ENCODE peak calls at places on chromosomes 13 and 19, in six cellular contexts. One of them, this sample, is unnamed.

GRCh38 chr19:5466814-5467291 is 11.6 kb downstream of the ZNRF4 start:
- DNase-seq in K562: no peak
- DNase-seq in GM12878: no peak
- DNase-seq in HepG2: no peak
- DNase-seq in GM12891: no peak
- DNase-seq in H1: no peak
- DNase-seq in this sample: no peak

GRCh38 chr19:485122-485521 is 11.2 kb upstream of the MADCAM1 start:
- DNase-seq in K562: no peak
- DNase-seq in GM12878: no peak
- DNase-seq in GM12891: no peak
- DNase-seq in HepG2: no peak
- DNase-seq in H1: no peak
- DNase-seq in this sample: no peak

GRCh38 chr19:44587863-44588752 is 25.3 kb upstream of the IGSF23 start:
- DNase-seq in HepG2: peak; percentile 51
- DNase-seq in K562: no peak
- DNase-seq in GM12891: no peak
- DNase-seq in H1: no peak
- DNase-seq in GM12878: no peak
- DNase-seq in this sample: no peak

GRCh38 chr19:20254151-20254550 is 87.1 kb downstream of the ZNF486 start:
- DNase-seq in GM12878: no peak
- DNase-seq in HepG2: no peak
- DNase-seq in H1: no peak
- DNase-seq in K562: no peak
- DNase-seq in GM12891: no peak
- DNase-seq in this sample: no peak

GRCh38 chr19:55188620-55189019 is 8.5 kb upstream of the SYT5 start:
- DNase-seq in GM12878: no peak
- DNase-seq in H1: no peak
- DNase-seq in K562: no peak
- DNase-seq in GM12891: no peak
- DNase-seq in HepG2: no peak
- DNase-seq in this sample: no peak

GRCh38 chr13:29105779-29106178 is 285.6 kb downstream of the MTUS2 start:
- DNase-seq in K562: peak; percentile 11
- DNase-seq in H1: peak; percentile 48
- DNase-seq in GM12878: no peak
- DNase-seq in HepG2: no peak
- DNase-seq in GM12891: no peak
- DNase-seq in this sample: no peak

GRCh38 chr19:3923912-3924311 is 9.0 kb upstream of the NMRK2 start:
- DNase-seq in K562: no peak
- DNase-seq in HepG2: no peak
- DNase-seq in H1: no peak
- DNase-seq in GM12891: no peak
- DNase-seq in GM12878: no peak
- DNase-seq in this sample: no peak

GRCh38 chr19:677201-677600 is 1.0 kb downstream of the FSTL3 start:
- DNase-seq in GM12878: no peak
- DNase-seq in HepG2: peak; percentile 38
- DNase-seq in K562: no peak
- DNase-seq in H1: no peak
- DNase-seq in GM12891: no peak
- DNase-seq in this sample: no peak

GRCh38 chr13:44335463-44335862 is 38.2 kb upstream of the SERP2 start:
- DNase-seq in GM12878: no peak
- DNase-seq in H1: no peak
- DNase-seq in GM12891: no peak
- DNase-seq in HepG2: no peak
- DNase-seq in K562: no peak
- DNase-seq in this sample: no peak

GRCh38 chr13:96417956-96418355 is 328.0 kb downstream of the HS6ST3 start:
- DNase-seq in H1: no peak
- DNase-seq in GM12891: no peak
- DNase-seq in GM12878: no peak
- DNase-seq in K562: no peak
- DNase-seq in HepG2: no peak
- DNase-seq in this sample: no peak

GRCh38 chr19:30492581-30492980 is 120.4 kb downstream of the ZNF536 start:
- DNase-seq in GM12878: no peak
- DNase-seq in GM12891: no peak
- DNase-seq in HepG2: no peak
- DNase-seq in H1: no peak
- DNase-seq in K562: no peak
- DNase-seq in this sample: no peak

GRCh38 chr19:4976412-4977298 is 7.7 kb downstream of the KDM4B start:
- DNase-seq in K562: no peak
- DNase-seq in H1: peak; percentile 70
- DNase-seq in GM12878: no peak
- DNase-seq in GM12891: no peak
- DNase-seq in HepG2: peak; percentile 53
- DNase-seq in this sample: no peak

GRCh38 chr19:58401825-58402433 is 6.5 kb downstream of the RNF225 start:
- DNase-seq in GM12891: no peak
- DNase-seq in GM12878: no peak
- DNase-seq in HepG2: no peak
- DNase-seq in H1: no peak
- DNase-seq in K562: no peak
- DNase-seq in this sample: no peak
- TF ChIP-seq TAF1 in GM12891: no peak
- TF ChIP-seq TAF1 in GM12878: no peak
- TF ChIP-seq TAF1 in HepG2: no peak
- TF ChIP-seq TAF1 in H1: no peak
- TF ChIP-seq TAF1 in K562: no peak
- TF ChIP-seq TAF1 in this sample: no peak

DNA sequence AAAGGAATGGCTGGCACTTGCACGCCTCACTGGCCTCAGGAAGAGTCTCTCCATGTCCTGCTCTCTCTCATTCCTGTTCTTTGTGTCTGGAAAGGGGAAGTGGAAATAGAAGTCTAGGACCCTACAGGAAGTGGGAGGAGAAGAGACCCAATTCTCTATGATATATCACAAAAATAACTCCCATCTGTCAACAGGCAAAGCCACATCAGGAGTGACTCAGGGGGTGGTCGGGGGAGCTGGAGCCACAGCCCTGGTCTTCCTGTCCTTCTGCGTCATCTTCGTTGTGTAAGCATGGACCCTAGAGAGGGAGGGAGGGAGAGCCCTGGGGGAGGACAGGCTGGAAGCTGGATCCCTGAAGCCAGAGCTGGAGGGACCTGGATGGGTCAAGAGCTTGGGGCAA is 3.0 kb downstream of the SIGLEC9 start:
- DNase-seq in HepG2: no peak
- DNase-seq in GM12878: no peak
- DNase-seq in H1: no peak
- DNase-seq in K562: peak; percentile 32
- DNase-seq in GM12891: no peak
- DNase-seq in this sample: no peak
- TF ChIP-seq POLR2AphosphoS5 in HepG2: no peak
- TF ChIP-seq POLR2AphosphoS5 in GM12878: no peak
- TF ChIP-seq POLR2AphosphoS5 in H1: no peak
- TF ChIP-seq POLR2AphosphoS5 in K562: no peak
- TF ChIP-seq POLR2AphosphoS5 in GM12891: no peak
- TF ChIP-seq POLR2AphosphoS5 in this sample: no peak

DNA sequence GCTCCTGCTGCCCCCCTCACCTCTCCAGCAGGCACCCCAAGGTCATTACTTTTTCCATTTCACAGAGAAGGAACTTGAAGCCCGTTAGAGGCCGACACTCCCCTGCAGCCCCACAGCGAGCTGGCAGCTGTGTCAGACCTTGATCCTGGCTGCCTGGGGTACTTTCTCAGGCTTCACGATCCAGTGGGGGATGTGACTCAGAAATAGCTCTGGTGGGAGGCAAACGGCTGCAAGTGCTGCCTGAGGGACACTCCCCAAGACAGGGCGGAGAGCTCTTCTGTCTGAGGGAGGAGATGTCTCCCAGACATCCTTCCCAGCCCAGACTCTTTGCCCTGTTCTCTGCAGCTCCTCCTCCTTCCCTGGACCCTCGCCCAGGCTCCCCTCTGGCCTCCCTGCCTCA is 4.8 kb downstream of the TSKS start:
- DNase-seq in K562: no peak
- DNase-seq in GM12878: no peak
- DNase-seq in HepG2: no peak
- DNase-seq in H1: no peak
- DNase-seq in GM12891: no peak
- DNase-seq in this sample: no peak
- TF ChIP-seq POLR2A in K562: no peak
- TF ChIP-seq POLR2A in GM12878: no peak
- TF ChIP-seq POLR2A in HepG2: no peak
- TF ChIP-seq POLR2A in H1: no peak
- TF ChIP-seq POLR2A in GM12891: no peak
- TF ChIP-seq POLR2A in this sample: no peak

DNA sequence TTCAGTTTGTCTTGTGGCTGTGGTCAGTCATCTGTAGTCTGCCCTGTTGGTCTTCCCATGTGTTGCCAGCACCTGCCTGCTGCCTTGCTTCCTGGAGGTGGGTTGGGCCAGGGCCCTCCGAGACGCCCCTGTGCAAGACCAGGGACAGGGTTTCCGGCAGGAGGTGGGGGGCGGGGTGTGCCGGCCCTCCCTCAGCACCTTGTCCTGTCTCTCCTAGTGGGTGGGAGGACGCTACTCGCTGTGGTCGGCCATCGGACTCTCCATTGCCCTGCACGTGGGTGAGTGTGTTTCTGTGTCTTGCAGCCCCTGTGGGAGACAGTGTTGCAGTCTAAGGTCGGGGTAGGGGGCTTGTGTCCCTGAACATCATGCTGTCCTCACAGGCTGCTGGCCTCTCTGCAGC is 11.2 kb upstream of the PDCD2L start:
- DNase-seq in H1: no peak
- DNase-seq in GM12891: no peak
- DNase-seq in K562: peak; percentile 23
- DNase-seq in HepG2: no peak
- DNase-seq in GM12878: no peak
- DNase-seq in this sample: no peak
- TF ChIP-seq TAF1 in H1: no peak
- TF ChIP-seq TAF1 in GM12891: no peak
- TF ChIP-seq TAF1 in K562: no peak
- TF ChIP-seq TAF1 in HepG2: no peak
- TF ChIP-seq TAF1 in GM12878: no peak
- TF ChIP-seq TAF1 in this sample: no peak

GRCh38 chr19:42252365-42253244 is 2.3 kb downstream of the ERF start:
- DNase-seq in K562: no peak
- DNase-seq in H1: no peak
- DNase-seq in HepG2: no peak
- DNase-seq in GM12891: no peak
- DNase-seq in GM12878: no peak
- DNase-seq in this sample: no peak
- TF ChIP-seq POLR2AphosphoS5 in K562: no peak
- TF ChIP-seq POLR2AphosphoS5 in H1: no peak
- TF ChIP-seq POLR2AphosphoS5 in HepG2: no peak
- TF ChIP-seq POLR2AphosphoS5 in GM12891: no peak
- TF ChIP-seq POLR2AphosphoS5 in GM12878: no peak
- TF ChIP-seq POLR2AphosphoS5 in this sample: no peak

GRCh38 chr13:75482070-75482819 is at the start of gene TBC1D4:
- DNase-seq in H1: no peak
- DNase-seq in GM12891: peak; percentile 54
- DNase-seq in HepG2: peak; percentile 87
- DNase-seq in GM12878: peak; percentile 66
- DNase-seq in K562: peak; percentile 55
- DNase-seq in this sample: peak; percentile 59
- TF ChIP-seq POLR2A in H1: peak; percentile 68
- TF ChIP-seq POLR2A in GM12891: no peak
- TF ChIP-seq POLR2A in HepG2: peak; percentile 51
- TF ChIP-seq POLR2A in GM12878: peak; percentile 73
- TF ChIP-seq POLR2A in K562: no peak
- TF ChIP-seq POLR2A in this sample: peak; percentile 55

GRCh38 chr19:41530761-41531301 is 45.1 kb upstream of the CEACAM21 start:
- DNase-seq in GM12878: no peak
- DNase-seq in HepG2: no peak
- DNase-seq in H1: no peak
- DNase-seq in K562: no peak
- DNase-seq in GM12891: no peak
- DNase-seq in this sample: no peak
- TF ChIP-seq TAF1 in GM12878: no peak
- TF ChIP-seq TAF1 in HepG2: no peak
- TF ChIP-seq TAF1 in H1: no peak
- TF ChIP-seq TAF1 in K562: no peak
- TF ChIP-seq TAF1 in GM12891: no peak
- TF ChIP-seq TAF1 in this sample: no peak

GRCh38 chr13:73189365-73189764 is 130.6 kb downstream of the KLF5 start:
- DNase-seq in GM12878: no peak
- DNase-seq in GM12891: no peak
- DNase-seq in HepG2: no peak
- DNase-seq in K562: no peak
- DNase-seq in H1: no peak
- DNase-seq in this sample: no peak
- TF ChIP-seq POLR2AphosphoS5 in GM12878: no peak
- TF ChIP-seq POLR2AphosphoS5 in GM12891: no peak
- TF ChIP-seq POLR2AphosphoS5 in HepG2: no peak
- TF ChIP-seq POLR2AphosphoS5 in K562: no peak
- TF ChIP-seq POLR2AphosphoS5 in H1: no peak
- TF ChIP-seq POLR2AphosphoS5 in this sample: no peak

DNA sequence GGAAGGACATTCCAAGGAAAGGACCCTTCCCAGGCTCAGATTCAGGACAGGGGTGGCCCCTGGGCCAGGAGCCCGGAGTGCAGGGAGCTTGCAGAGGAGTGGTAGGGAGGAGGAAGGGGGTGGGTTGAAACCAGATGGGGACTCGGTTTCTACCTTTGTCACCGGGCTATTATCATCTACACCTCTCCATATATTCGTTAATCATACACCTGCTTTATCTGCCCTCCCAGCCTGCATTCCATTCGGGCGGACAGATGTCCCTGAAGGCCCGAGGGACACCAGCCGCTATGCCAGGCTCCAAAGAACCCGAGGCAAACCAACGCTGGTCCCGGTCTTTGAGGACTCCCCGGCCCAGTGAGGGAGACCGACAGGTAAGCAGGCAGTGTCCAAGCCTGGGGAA is 15.5 kb upstream of the MYH14 start:
- DNase-seq in K562: no peak
- DNase-seq in GM12878: no peak
- DNase-seq in HepG2: no peak
- DNase-seq in GM12891: no peak
- DNase-seq in H1: no peak
- DNase-seq in this sample: no peak
- TF ChIP-seq POLR2A in K562: no peak
- TF ChIP-seq POLR2A in GM12878: no peak
- TF ChIP-seq POLR2A in HepG2: no peak
- TF ChIP-seq POLR2A in GM12891: no peak
- TF ChIP-seq POLR2A in H1: no peak
- TF ChIP-seq POLR2A in this sample: no peak